ENCODE peak calls at places on chromosome 10, in five cellular contexts. Z is stimulated activated CD8-positive, alpha-beta memory T cell treated with anti-CD3 and anti-CD28 coated beads, Interleukin-2, amount 100 ng/mL, for 1 hour; V is left ventricle myocardium superior; H is type B pancreatic cell; J is WTC11. O is an unnamed sample.

GRCh38 chr10:44801383-44802327 is 109.5 kb upstream of the TMEM72 start:
- DNase-seq in Z (no peak), V (peak; percentile 95), H (no peak), J (no peak), O (no peak)

GRCh38 chr10:21304198-21304597 is 221.3 kb downstream of the SKIDA1 start:
- DNase-seq in Z (no peak), V (no peak), H (no peak), J (no peak), O (no peak)

GRCh38 chr10:101609481-101609880 is 21.4 kb downstream of the DPCD start:
- DNase-seq in Z (no peak), V (no peak), H (no peak), J (no peak), O (no peak)

GRCh38 chr10:5547934-5548660 is 23.3 kb downstream of the CALML3 start:
- DNase-seq in Z (no peak), V (no peak), H (no peak), J (no peak), O (no peak)

GRCh38 chr10:128268015-128268722 is 141.9 kb upstream of the MKI67 start:
- DNase-seq in Z (no peak), V (peak; percentile 39), H (peak; percentile 82), J (peak; percentile 85), O (peak; percentile 91)

GRCh38 chr10:10644317-10645111 is 373.2 kb upstream of the CELF2 start:
- DNase-seq in Z (no peak), V (peak; percentile 35), H (no peak), J (no peak), O (no peak)

GRCh38 chr10:7529638-7530037 is 118.8 kb upstream of the SFMBT2 start:
- DNase-seq in Z (no peak), V (peak; percentile 43), H (no peak), J (peak; percentile 54), O (peak; percentile 59)

GRCh38 chr10:101075775-101076174 is 14.0 kb downstream of the KAZALD1 start:
- DNase-seq in Z (no peak), V (no peak), H (no peak), J (no peak), O (peak; percentile 54)

GRCh38 chr10:118963341-118963740 is 66.2 kb upstream of the NANOS1 start:
- DNase-seq in Z (no peak), V (no peak), H (no peak), J (no peak), O (no peak)

GRCh38 chr10:105800626-105801025 is 1159.5 kb downstream of the SORCS3 start:
- DNase-seq in Z (no peak), V (no peak), H (no peak), J (no peak), O (no peak)

GRCh38 chr10:5552376-5553321 is 27.9 kb downstream of the CALML3 start:
- DNase-seq in Z (no peak), V (no peak), H (no peak), J (peak; percentile 4), O (no peak)

GRCh38 chr10:48331436-48331835 is 25.0 kb downstream of the MAPK8 start:
- DNase-seq in Z (no peak), V (no peak), H (no peak), J (no peak), O (no peak)

GRCh38 chr10:1242975-1243374 is 186.8 kb downstream of the WDR37 start:
- DNase-seq in Z (no peak), V (no peak), H (no peak), J (no peak), O (peak; percentile 39)

GRCh38 chr10:34814228-34815173 is 595 bp downstream of the PARD3 start:
- DNase-seq in Z (no peak), V (peak; percentile 73), H (peak; percentile 76), J (peak; percentile 63), O (peak; percentile 92)

GRCh38 chr10:24722131-24722675 is 1.5 kb downstream of the ARHGAP21 start:
- DNase-seq in Z (no peak), V (no peak), H (no peak), J (no peak), O (no peak)

GRCh38 chr10:99872367-99873162 is 90.1 kb downstream of the ABCC2 start:
- DNase-seq in Z (no peak), V (no peak), H (no peak), J (no peak), O (peak; percentile 4)

GRCh38 chr10:93072225-93072712 is 1.4 kb upstream of the CYP26A1 start:
- DNase-seq in Z (no peak), V (no peak), H (no peak), J (no peak), O (peak; percentile 69)

GRCh38 chr10:104334965-104335650 is 3.2 kb downstream of the ITPRIP start:
- DNase-seq in Z (no peak), V (no peak), H (no peak), J (no peak), O (no peak)

GRCh38 chr10:71840177-71840711 is 10.8 kb downstream of the PSAP start:
- DNase-seq in Z (no peak), V (peak; percentile 78), H (peak; percentile 88), J (peak; percentile 95), O (peak; percentile 92)

GRCh38 chr10:73131295-73131694 is 21.0 kb downstream of the NUDT13 start:
- DNase-seq in Z (no peak), V (no peak), H (no peak), J (no peak), O (no peak)

GRCh38 chr10:69757553-69758309 is 44.0 kb upstream of the COL13A1 start:
- DNase-seq in Z (no peak), V (peak; percentile 65), H (no peak), J (no peak), O (peak; percentile 21)

GRCh38 chr10:70124918-70125317 is 7.7 kb downstream of the AIFM2 start:
- DNase-seq in Z (no peak), V (no peak), H (no peak), J (no peak), O (no peak)

GRCh38 chr10:95241533-95241932 is 47.5 kb downstream of the ACSM6 start:
- DNase-seq in Z (no peak), V (no peak), H (no peak), J (no peak), O (no peak)

GRCh38 chr10:852386-852785 is 79.1 kb downstream of the LARP4B start:
- DNase-seq in Z (no peak), V (no peak), H (no peak), J (no peak), O (no peak)

GRCh38 chr10:43197834-43198681 is 59.8 kb downstream of the CSGALNACT2 start:
- DNase-seq in Z (no peak), V (peak; percentile 35), H (no peak), J (peak; percentile 49), O (peak; percentile 79)

GRCh38 chr10:74177140-74177677 is 26.2 kb downstream of the ADK start:
- DNase-seq in Z (no peak), V (peak; percentile 41), H (peak; percentile 74), J (no peak), O (no peak)

GRCh38 chr10:6737758-6738463 is 157.8 kb upstream of the PRKCQ start:
- DNase-seq in Z (no peak), V (no peak), H (no peak), J (no peak), O (no peak)